ENCODE peak calls at places on chromosomes 11 and 22, in eight cellular contexts. S is T1000, P is ovary, O is AG09319, U is pons, X is G401, C is GM04504, H is mucosa of gallbladder. W is an unnamed sample.

GRCh38 chr22:45139693-45140092 is 24.0 kb upstream of the NUP50 start:
- DNase-seq in O (no peak), P (no peak), X (no peak), C (no peak), H (no peak), S (no peak), U (no peak), W (no peak)

GRCh38 chr22:43243275-43243768 is 56.4 kb upstream of the TTLL12 start:
- DNase-seq in X (no peak), C (no peak), S (no peak), U (no peak), H (no peak), P (no peak), O (no peak), W (no peak)

GRCh38 chr22:29706493-29706892 is 13.3 kb upstream of the CABP7 start:
- DNase-seq in U (no peak), C (no peak), S (no peak), P (no peak), H (no peak), X (no peak), O (no peak), W (no peak)

GRCh38 chr11:118401880-118402590 is 629 bp downstream of the ATP5MG start:
- DNase-seq in C (peak; percentile 60), S (no peak), O (peak; percentile 57), X (no peak), P (no peak), U (peak; percentile 18), H (no peak), W (no peak)

GRCh38 chr22:22683668-22684361 is 39.4 kb downstream of the GGTLC2 start:
- DNase-seq in X (no peak), S (no peak), H (no peak), O (no peak), C (no peak), P (no peak), U (no peak), W (no peak)

GRCh38 chr11:109729761-109730160 is 307.8 kb downstream of the C11orf87 start:
- DNase-seq in P (no peak), O (no peak), U (no peak), S (no peak), H (peak; percentile 19), C (no peak), X (no peak), W (no peak)

GRCh38 chr11:3849297-3849874 is 6.1 kb upstream of the STIM1 start:
- DNase-seq in O (no peak), H (peak; percentile 46), U (no peak), X (peak; percentile 60), S (peak; percentile 15), P (no peak), C (no peak), W (peak; percentile 88)

GRCh38 chr11:69014084-69014935 is 1.3 kb upstream of the MRGPRF start:
- DNase-seq in U (no peak), P (peak; percentile 84), O (no peak), C (no peak), S (no peak), H (peak; percentile 66), X (no peak), W (no peak)

GRCh38 chr22:44764373-44764772 is 12.0 kb downstream of the ARHGAP8 start:
- DNase-seq in S (no peak), H (no peak), U (no peak), P (no peak), C (no peak), X (no peak), O (no peak), W (no peak)

GRCh38 chr22:46576556-46577351 is 39.3 kb upstream of the CELSR1 start:
- DNase-seq in X (peak; percentile 41), H (no peak), O (no peak), U (no peak), P (peak; percentile 46), S (no peak), C (no peak), W (peak; percentile 36)

GRCh38 chr11:14980854-14981253 is 8.7 kb upstream of the CALCA start:
- DNase-seq in C (peak; percentile 35), H (no peak), P (no peak), S (peak; percentile 34), X (no peak), O (no peak), U (no peak), W (no peak)

GRCh38 chr11:126332221-126332711 is 23.2 kb upstream of the ST3GAL4 start:
- DNase-seq in H (peak; percentile 38), O (no peak), X (no peak), C (peak; percentile 90), S (peak; percentile 51), P (peak; percentile 72), U (peak; percentile 66), W (no peak)

GRCh38 chr22:31346733-31347250 is 646 bp upstream of the PATZ1 start:
- DNase-seq in H (peak; percentile 65), X (no peak), O (no peak), U (peak; percentile 71), P (peak; percentile 61), S (peak; percentile 37), C (no peak), W (peak; percentile 88)

GRCh38 chr22:40196628-40197027 is 18.9 kb downstream of the TNRC6B start:
- DNase-seq in X (no peak), O (no peak), C (peak; percentile 74), P (peak; percentile 55), U (no peak), S (peak; percentile 48), H (no peak), W (no peak)

GRCh38 chr11:76787911-76788596 is 4.9 kb downstream of the TSKU start:
- DNase-seq in P (peak; percentile 77), S (no peak), H (no peak), U (no peak), C (no peak), O (no peak), X (no peak), W (no peak)

GRCh38 chr22:29152381-29153138 is 53.1 kb upstream of the EMID1 start:
- DNase-seq in C (no peak), H (no peak), U (peak; percentile 54), P (peak; percentile 66), O (no peak), X (peak; percentile 40), S (no peak), W (no peak)

GRCh38 chr11:102226702-102227101 is 90.6 kb upstream of the BIRC3 start:
- DNase-seq in P (no peak), C (no peak), S (no peak), O (no peak), X (no peak), H (peak; percentile 14), U (no peak), W (no peak)

GRCh38 chr22:19174106-19175025 is 4.2 kb downstream of the SLC25A1 start:
- DNase-seq in C (peak; percentile 83), H (no peak), P (no peak), X (peak; percentile 27), S (peak; percentile 38), U (no peak), O (no peak), W (peak; percentile 88)

GRCh38 chr11:32109138-32109537 is 18.3 kb downstream of the RCN1 start:
- DNase-seq in U (no peak), S (peak; percentile 6), C (no peak), P (no peak), H (no peak), X (no peak), O (no peak), W (no peak)

GRCh38 chr22:35986085-35986484 is 42.5 kb downstream of the RBFOX2 start:
- DNase-seq in O (no peak), P (no peak), U (no peak), C (no peak), H (peak; percentile 55), S (no peak), X (peak; percentile 36), W (no peak)

GRCh38 chr11:17721242-17721999 is 2.0 kb downstream of the MYOD1 start:
- DNase-seq in C (no peak), U (no peak), O (no peak), S (no peak), X (no peak), P (no peak), H (no peak), W (no peak)

W was measured in Kasumi-1.